ENCODE peak calls at places on chromosome 7, in nine cellular contexts. U, Z, R, O, A, P, X, M and K are unnamed samples.

GRCh38 chr7:114070246-114070645 is 151.4 kb upstream of the PPP1R3A start:
- DNase-seq in R (no peak), O (no peak), Z (no peak), A (no peak), M (no peak), U (peak), X (no peak), P (no peak), K (no peak)

GRCh38 chr7:55065511-55066229 is 46.9 kb downstream of the EGFR start:
- DNase-seq in R (no peak), A (peak), M (no peak), U (peak), O (no peak), Z (no peak), P (no peak), X (no peak), K (no peak)

GRCh38 chr7:25854059-25854458 is 297.9 kb upstream of the NFE2L3 start:
- DNase-seq in O (no peak), P (no peak), R (no peak), X (no peak), Z (no peak), U (no peak), A (no peak), M (no peak), K (no peak)

GRCh38 chr7:13778967-13779366 is 210.5 kb downstream of the ETV1 start:
- DNase-seq in P (no peak), O (no peak), A (no peak), U (peak), Z (no peak), M (no peak), X (no peak), R (no peak), K (no peak)

GRCh38 chr7:78161781-78162180 is 363.2 kb downstream of the PHTF2 start:
- DNase-seq in U (no peak), X (no peak), M (no peak), P (no peak), R (no peak), Z (no peak), A (no peak), O (no peak), K (no peak)

GRCh38 chr7:74606909-74607255 is 50.6 kb upstream of the GTF2I start:
- DNase-seq in O (no peak), X (peak), U (no peak), Z (no peak), A (no peak), R (no peak), P (no peak), M (no peak), K (no peak)

GRCh38 chr7:119545118-119545517 is 727.9 kb upstream of the KCND2 start:
- DNase-seq in U (peak), O (no peak), Z (no peak), A (no peak), P (no peak), X (no peak), R (no peak), M (no peak), K (no peak)

GRCh38 chr7:156091515-156092080 is 279.3 kb upstream of the SHH start:
- DNase-seq in O (no peak), X (no peak), A (no peak), P (no peak), M (no peak), R (no peak), U (no peak), Z (no peak), K (no peak)

GRCh38 chr7:40419832-40420231 is 285.0 kb downstream of the SUGCT start:
- DNase-seq in P (no peak), U (no peak), X (no peak), M (no peak), O (no peak), R (no peak), A (no peak), Z (no peak), K (no peak)

GRCh38 chr7:18312482-18312881 is 183.1 kb upstream of the HDAC9 start:
- DNase-seq in O (no peak), P (no peak), R (no peak), M (no peak), A (no peak), U (no peak), X (no peak), Z (no peak), K (no peak)

GRCh38 chr7:934469-935320 is 19.8 kb downstream of the ADAP1 start:
- DNase-seq in M (no peak), U (no peak), R (no peak), O (peak), Z (no peak), P (peak), X (no peak), A (no peak), K (no peak)

GRCh38 chr7:35261476-35262285 is 7.8 kb upstream of the TBX20 start:
- DNase-seq in R (no peak), Z (no peak), O (peak), U (no peak), M (no peak), P (no peak), A (no peak), X (no peak), K (no peak)

GRCh38 chr7:2927592-2927991 is 83.5 kb upstream of the GNA12 start:
- DNase-seq in A (no peak), O (peak), M (no peak), Z (no peak), R (no peak), P (no peak), X (no peak), U (no peak), K (no peak)

GRCh38 chr7:138900040-138900828 is 81.0 kb downstream of the KIAA1549 start:
- DNase-seq in R (no peak), A (peak), P (no peak), X (no peak), Z (no peak), O (no peak), U (peak), M (no peak), K (no peak)

GRCh38 chr7:2288986-2289611 is 25.1 kb downstream of the SNX8 start:
- DNase-seq in O (no peak), Z (no peak), U (no peak), R (no peak), A (no peak), P (no peak), X (no peak), M (no peak), K (no peak)

GRCh38 chr7:114819629-114820362 is 102.1 kb upstream of the MDFIC start:
- DNase-seq in X (no peak), A (peak), O (peak), U (peak), Z (no peak), R (no peak), P (no peak), M (no peak), K (no peak)

GRCh38 chr7:156222611-156223010 is 410.3 kb upstream of the SHH start:
- DNase-seq in M (no peak), R (peak), Z (no peak), U (no peak), P (no peak), X (no peak), A (no peak), O (no peak), K (no peak)

GRCh38 chr7:156610130-156610529 is 30.4 kb upstream of the RNF32 start:
- DNase-seq in R (no peak), M (no peak), O (no peak), P (no peak), Z (no peak), U (no peak), X (no peak), A (no peak), K (no peak)

GRCh38 chr7:122143376-122143750 is 686 bp downstream of the AASS start:
- DNase-seq in X (peak), R (peak), U (peak), Z (no peak), M (peak), O (peak), A (no peak), P (peak), K (peak)

GRCh38 chr7:120988591-120989299 is at the start of gene CPED1:
- DNase-seq in Z (no peak), M (peak), A (no peak), O (peak), P (peak), X (peak), U (peak), R (peak), K (peak)

GRCh38 chr7:37201003-37201875 is 247.4 kb downstream of the ELMO1 start:
- DNase-seq in Z (peak), X (peak), O (peak), M (peak), R (peak), U (peak), P (peak), A (peak), K (peak)

GRCh38 chr7:125126376-125126775 is 196.8 kb upstream of the POT1 start:
- DNase-seq in P (no peak), A (no peak), Z (no peak), U (peak), M (no peak), O (no peak), X (no peak), R (no peak), K (no peak)

GRCh38 chr7:11760372-11760771 is 71.6 kb downstream of the THSD7A start:
- DNase-seq in U (peak), O (no peak), Z (no peak), A (no peak), X (no peak), R (no peak), M (no peak), P (no peak), K (no peak)

DNA sequence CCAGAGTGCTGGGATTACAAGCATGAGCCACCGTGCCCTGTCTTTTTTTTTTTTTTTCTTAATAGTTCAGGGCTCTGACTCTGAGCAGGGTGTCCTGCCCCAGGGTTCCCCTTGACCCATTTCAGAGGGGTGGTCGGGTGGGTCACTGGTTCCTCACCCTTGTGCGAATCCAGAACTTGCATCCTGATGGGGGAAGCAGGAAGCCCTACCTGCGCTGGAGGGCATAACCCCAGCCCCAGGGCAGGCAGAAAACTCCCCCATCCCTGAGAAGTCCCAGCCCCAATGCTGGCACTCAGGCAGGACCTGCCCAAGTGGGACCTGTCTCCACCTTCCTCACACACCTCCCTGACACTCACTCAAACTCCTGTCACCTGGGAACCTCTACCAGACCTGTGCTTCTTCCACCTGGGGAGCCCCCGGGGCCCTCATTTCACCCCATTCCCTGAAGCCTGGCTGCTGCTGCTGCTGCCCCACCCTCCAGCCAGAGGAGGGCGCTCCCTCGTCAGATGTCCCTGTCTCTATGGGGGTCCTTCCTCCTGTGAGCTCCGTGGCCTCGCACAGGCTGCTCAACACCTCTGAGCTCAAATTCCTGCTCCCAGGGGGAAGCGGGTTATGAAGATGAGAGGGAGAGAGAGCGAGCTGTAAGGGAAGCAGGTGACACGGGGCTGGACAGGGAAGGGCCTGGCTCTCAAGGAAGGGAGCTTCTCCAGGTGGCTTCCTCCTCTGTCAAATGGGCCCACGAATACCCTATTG is 15.1 kb upstream of the ZNF273 start:
- DNase-seq in R (peak), M (peak), P (peak), X (peak), O (peak), Z (peak), A (no peak), U (no peak), K (peak)
- TF ChIP-seq CTCF in R (peak), M (peak), P (no peak), X (peak), O (no peak), Z (peak), A (peak), U (peak), K (peak)

GRCh38 chr7:98531717-98532116 is 85.4 kb upstream of the NPTX2 start:
- DNase-seq in P (no peak), Z (no peak), X (no peak), R (no peak), M (no peak), A (no peak), U (no peak), O (no peak), K (no peak)
- TF ChIP-seq CTCF in P (no peak), Z (no peak), X (no peak), R (no peak), M (no peak), A (no peak), U (no peak), O (no peak), K (no peak)

GRCh38 chr7:21192662-21193061 is 235.2 kb upstream of the SP4 start:
- DNase-seq in M (no peak), P (no peak), U (no peak), Z (no peak), O (no peak), A (no peak), R (no peak), X (no peak), K (no peak)

GRCh38 chr7:21198929-21199328 is 229.0 kb upstream of the SP4 start:
- DNase-seq in U (no peak), P (peak), Z (no peak), A (no peak), O (no peak), X (no peak), R (no peak), M (no peak), K (no peak)

GRCh38 chr7:21191317-21192073 is 236.4 kb upstream of the SP4 start:
- DNase-seq in M (no peak), P (no peak), Z (no peak), X (no peak), A (no peak), O (no peak), R (no peak), U (no peak), K (no peak)

GRCh38 chr7:21194936-21195335 is 232.9 kb upstream of the SP4 start:
- DNase-seq in R (no peak), X (no peak), Z (no peak), P (no peak), O (no peak), A (no peak), M (no peak), U (no peak), K (no peak)

GRCh38 chr7:21193895-21194294 is 234.0 kb upstream of the SP4 start:
- DNase-seq in R (no peak), Z (no peak), U (no peak), X (no peak), A (no peak), O (no peak), M (no peak), P (no peak), K (no peak)
- TF ChIP-seq CTCF in R (no peak), Z (no peak), U (no peak), X (no peak), A (no peak), O (no peak), M (no peak), P (no peak), K (no peak)

DNA sequence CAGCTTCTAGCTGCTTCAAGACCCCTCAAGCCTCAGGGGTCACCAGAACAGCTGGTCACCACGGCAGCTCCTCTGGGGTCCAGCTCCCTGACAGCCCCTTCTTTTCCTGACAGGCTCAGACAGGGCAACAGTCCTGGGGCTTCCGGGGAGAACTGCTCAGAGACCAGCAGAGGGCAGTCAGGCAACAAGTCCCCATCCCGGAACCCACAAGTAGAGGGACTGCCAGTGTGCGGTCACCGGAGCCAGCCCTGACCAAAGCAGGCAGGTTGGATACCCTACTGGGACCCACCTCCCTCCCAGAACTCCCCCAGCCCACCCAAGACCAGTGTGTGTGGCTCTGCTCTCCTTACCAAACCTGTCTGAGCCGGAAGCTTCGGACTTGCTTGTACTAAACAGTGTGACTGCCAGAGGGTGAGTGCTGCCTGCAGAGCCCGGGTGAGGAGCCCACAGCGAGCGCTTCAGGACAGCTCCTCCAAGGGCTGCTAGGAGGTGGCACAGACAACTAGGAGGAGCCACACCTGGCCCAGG is 40.3 kb downstream of the YKT6 start:
- DNase-seq in X (peak), Z (peak), A (peak), P (peak), M (peak), U (peak), R (peak), O (peak), K (peak)
- TF ChIP-seq CTCF in X (peak), Z (peak), A (peak), P (peak), M (peak), U (peak), R (peak), O (peak), K (peak)

DNA sequence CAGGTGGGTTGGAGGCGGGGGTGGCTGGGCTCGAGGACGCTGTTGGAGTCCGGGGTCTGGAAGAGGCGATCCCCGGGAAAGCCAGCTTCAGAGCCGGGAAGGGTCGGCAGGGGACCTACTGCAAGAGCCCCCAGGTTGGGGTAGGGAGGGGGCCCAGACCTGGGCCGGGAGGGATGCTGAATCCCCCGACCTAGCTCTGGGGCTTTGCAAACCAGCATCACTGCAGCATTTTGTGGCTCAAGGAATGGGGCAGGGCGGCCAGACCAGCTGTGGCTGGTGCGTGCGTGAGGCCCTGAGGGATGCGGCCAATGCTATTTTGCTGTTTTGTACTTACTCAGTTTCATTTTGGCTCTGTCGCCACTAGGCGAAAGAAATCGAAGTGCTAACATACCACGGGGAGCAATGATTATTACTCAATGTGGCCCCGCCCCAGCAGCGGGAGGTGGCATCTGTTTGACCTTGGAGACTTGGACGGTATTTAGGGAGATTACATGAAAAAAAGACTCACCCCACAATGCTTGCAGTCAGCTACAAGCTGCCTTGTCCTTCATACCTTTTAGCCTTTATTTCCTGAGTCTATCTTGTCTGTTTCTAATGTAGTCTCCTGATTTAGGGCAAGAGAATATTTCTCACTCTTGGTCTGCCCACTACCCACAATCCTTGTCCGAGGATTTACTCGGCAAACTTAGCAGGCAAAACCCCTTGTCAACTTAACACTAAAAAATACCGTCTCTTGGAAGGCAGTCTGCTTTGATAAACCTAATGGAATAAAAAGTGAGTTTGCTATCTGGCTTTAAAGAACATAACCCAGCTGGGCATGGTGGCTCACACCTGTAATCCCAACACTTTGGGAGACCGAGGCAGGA is 16.2 kb downstream of the HSPB1 start:
- DNase-seq in M (peak), U (peak), X (peak), A (no peak), P (peak), O (peak), R (peak), Z (peak), K (peak)
- TF ChIP-seq CTCF in M (peak), U (peak), X (no peak), A (no peak), P (peak), O (no peak), R (peak), Z (peak), K (peak)

DNA sequence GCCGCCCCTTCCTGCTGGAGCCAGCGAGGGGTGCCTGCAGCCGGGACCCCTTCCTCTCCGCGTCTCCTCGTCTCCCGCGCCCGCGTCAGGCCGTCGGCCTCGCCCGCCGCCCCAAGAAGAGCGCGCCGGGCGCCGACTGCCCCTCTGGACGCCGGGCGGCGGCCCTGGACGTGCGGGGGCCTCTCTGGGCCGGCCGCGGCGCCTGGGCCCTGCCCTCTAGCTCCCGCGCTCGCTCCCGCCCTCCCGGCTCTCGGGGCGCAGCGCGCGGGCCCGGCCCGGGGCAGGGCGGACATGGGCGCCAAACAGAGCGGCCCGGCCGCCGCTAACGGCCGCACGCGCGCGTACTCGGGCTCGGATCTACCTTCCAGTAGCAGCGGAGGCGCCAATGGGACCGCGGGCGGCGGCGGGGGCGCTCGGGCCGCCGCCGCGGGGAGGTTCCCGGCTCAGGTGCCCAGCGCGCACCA is 702 bp downstream of the ZNRF2 start:
- DNase-seq in R (peak), X (peak), A (no peak), P (peak), U (peak), Z (peak), M (peak), O (peak), K (no peak)
- TF ChIP-seq CTCF in R (no peak), X (no peak), A (no peak), P (no peak), U (no peak), Z (no peak), M (no peak), O (no peak), K (no peak)

DNA sequence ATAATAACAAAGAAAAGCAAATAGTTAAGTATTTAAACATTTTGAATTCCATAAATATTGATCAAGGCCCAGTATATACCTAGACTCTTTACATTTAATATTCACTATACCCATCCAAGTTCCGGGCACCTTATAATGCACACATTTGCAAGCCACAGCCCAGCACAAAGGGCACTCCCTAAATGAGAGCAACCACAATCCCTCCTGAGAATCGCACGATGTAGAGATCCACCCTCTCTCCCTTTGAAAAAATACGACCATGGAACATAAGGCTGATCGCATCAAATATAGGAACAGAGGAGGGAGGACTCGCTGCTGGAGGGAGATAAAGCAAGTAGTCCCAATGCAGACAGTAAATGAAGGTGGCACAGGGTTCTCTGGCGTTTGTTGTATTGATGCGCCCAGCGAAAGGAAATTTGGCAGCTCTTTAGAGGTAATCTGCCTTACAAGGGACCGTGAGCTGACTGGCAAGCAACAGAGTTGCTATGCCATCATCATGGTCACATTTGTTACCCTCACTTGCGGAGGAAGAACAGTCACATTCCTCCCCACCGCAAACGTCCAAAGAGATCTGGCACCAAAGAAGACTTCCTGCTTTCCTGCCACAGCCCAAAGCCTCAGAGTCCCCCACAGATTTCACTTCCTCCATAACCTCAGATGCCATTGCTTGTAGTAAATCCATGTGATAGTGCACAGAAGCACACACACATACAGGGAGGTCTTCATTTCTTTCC is 16.1 kb upstream of the TAS2R40 start:
- DNase-seq in O (peak), A (no peak), X (peak), P (peak), R (no peak), U (no peak), M (no peak), Z (no peak), K (no peak)
- TF ChIP-seq CTCF in O (no peak), A (no peak), X (no peak), P (no peak), R (no peak), U (no peak), M (no peak), Z (no peak), K (no peak)

GRCh38 chr7:149209518-149210269 is 14.3 kb downstream of the ZNF282 start:
- DNase-seq in M (peak), R (peak), O (no peak), P (peak), U (peak), A (peak), X (peak), Z (peak), K (no peak)
- TF ChIP-seq CTCF in M (peak), R (peak), O (no peak), P (peak), U (peak), A (peak), X (peak), Z (peak), K (peak)